ENCODE peak calls at places on chromosomes 2 and 18, in seven cellular contexts. V is SK-MEL-5; T is endothelial cell of umbilical vein; E is anterior cingulate cortex; O is midbrain; B is HEK293T; C is stimulated activated CD4-positive, alpha-beta T cell treated with anti-CD3 and anti-CD28 coated beads, TNF-alpha, amount 100 ng/mL, for 4 hours. F is an unnamed sample.

GRCh38 chr2:55103039-55103438 is 52.8 kb upstream of the RTN4 start:
- DNase-seq in E (no peak), T (peak; percentile 78), O (no peak), V (no peak), C (no peak), B (no peak), F (no peak)

GRCh38 chr2:143856973-143857372 is 662.9 kb downstream of the ZEB2 start:
- DNase-seq in E (no peak), T (no peak), V (no peak), C (no peak), O (no peak), B (no peak), F (no peak)

GRCh38 chr2:120650022-120650644 is 85.5 kb upstream of the GLI2 start:
- DNase-seq in C (no peak), V (no peak), B (no peak), T (no peak), E (no peak), O (no peak), F (no peak)

GRCh38 chr2:159211447-159212396 is 74.8 kb downstream of the WDSUB1 start:
- DNase-seq in E (no peak), B (no peak), O (peak; percentile 41), V (no peak), T (no peak), C (no peak), F (peak; percentile 49)

GRCh38 chr2:55309441-55309840 is 40.4 kb upstream of the MTIF2 start:
- DNase-seq in O (no peak), E (no peak), T (peak; percentile 90), C (no peak), B (no peak), V (no peak), F (no peak)

GRCh38 chr2:44178950-44179349 is 10.3 kb downstream of the PPM1B start:
- DNase-seq in V (peak; percentile 20), B (no peak), O (no peak), C (no peak), T (no peak), E (no peak), F (no peak)

GRCh38 chr2:8229546-8229986 is 452.3 kb upstream of the ID2 start:
- DNase-seq in O (no peak), B (no peak), C (peak; percentile 8), E (no peak), V (no peak), T (no peak), F (no peak)

GRCh38 chr2:152376968-152377367 is 42.0 kb downstream of the FMNL2 start:
- DNase-seq in T (peak; percentile 31), V (no peak), E (no peak), B (no peak), C (no peak), O (no peak), F (no peak)

GRCh38 chr2:3536682-3537632 is 17.6 kb upstream of the ADI1 start:
- DNase-seq in C (no peak), E (no peak), B (peak; percentile 56), O (no peak), V (peak; percentile 64), T (peak; percentile 51), F (peak; percentile 78)

GRCh38 chr2:2041256-2041824 is 289.7 kb downstream of the MYT1L start:
- DNase-seq in E (no peak), O (no peak), T (no peak), C (no peak), B (no peak), V (no peak), F (no peak)

GRCh38 chr2:204825054-204825453 is 279.8 kb downstream of the PARD3B start:
- DNase-seq in C (no peak), V (no peak), O (no peak), E (no peak), B (no peak), T (no peak), F (no peak)

GRCh38 chr2:179720173-179720772 is 141.1 kb downstream of the ZNF385B start:
- DNase-seq in T (no peak), E (no peak), B (no peak), V (no peak), O (no peak), C (no peak), F (no peak)

GRCh38 chr2:1605659-1606400 is 138.5 kb downstream of the PXDN start:
- DNase-seq in B (no peak), T (peak; percentile 57), V (no peak), C (no peak), O (no peak), E (no peak), F (no peak)

GRCh38 chr2:29336741-29337340 is 221.6 kb downstream of the CLIP4 start:
- DNase-seq in V (no peak), C (no peak), T (no peak), O (no peak), E (no peak), B (no peak), F (no peak)

GRCh38 chr2:85111819-85112281 is 21.3 kb upstream of the TCF7L1 start:
- DNase-seq in V (no peak), E (no peak), B (no peak), O (no peak), T (no peak), C (no peak), F (no peak)

GRCh38 chr2:55425449-55425848 is 5.8 kb upstream of the CCDC88A start:
- DNase-seq in C (no peak), V (no peak), T (peak; percentile 78), B (no peak), E (no peak), O (no peak), F (no peak)

GRCh38 chr18:402129-402528 is 98.4 kb downstream of the COLEC12 start:
- DNase-seq in T (no peak), E (no peak), V (no peak), C (no peak), B (no peak), O (no peak), F (no peak)

GRCh38 chr18:62825382-62825781 is 110.0 kb downstream of the PHLPP1 start:
- DNase-seq in B (no peak), O (no peak), E (no peak), V (no peak), T (no peak), C (no peak), F (no peak)

GRCh38 chr2:127149384-127149783 is 42.4 kb upstream of the BIN1 start:
- DNase-seq in V (no peak), T (peak; percentile 63), B (no peak), E (no peak), O (no peak), C (no peak), F (no peak)

GRCh38 chr18:9708057-9708881 is at the start of gene RAB31:
- DNase-seq in O (peak; percentile 83), T (peak; percentile 67), E (peak; percentile 72), B (peak; percentile 59), V (peak; percentile 17), C (no peak), F (peak; percentile 71)

GRCh38 chr2:235746257-235746934 is 252.6 kb downstream of the AGAP1 start:
- DNase-seq in V (peak; percentile 92), E (peak; percentile 27), B (peak; percentile 73), C (no peak), O (peak; percentile 81), T (peak; percentile 77), F (peak; percentile 81)

GRCh38 chr2:220424561-220424960 is 797.1 kb downstream of the SLC4A3 start:
- DNase-seq in T (no peak), C (no peak), B (no peak), E (no peak), V (no peak), O (no peak), F (no peak)

GRCh38 chr2:118431188-118431562 is 342.9 kb downstream of the INSIG2 start:
- DNase-seq in E (no peak), V (peak; percentile 16), O (no peak), T (no peak), C (no peak), B (peak; percentile 13), F (peak; percentile 7)

GRCh38 chr2:239819091-239819973 is 205.8 kb downstream of the NDUFA10 start:
- DNase-seq in V (no peak), E (no peak), T (no peak), B (no peak), O (no peak), C (no peak), F (no peak)

GRCh38 chr2:196206804-196207203 is 35.4 kb upstream of the STK17B start:
- DNase-seq in B (no peak), O (no peak), E (no peak), V (no peak), C (no peak), T (peak; percentile 12), F (no peak)

F was measured in HuH-7.